ENCODE peak calls at places on chromosome 14, in nine cellular contexts. T is globus pallidus, I is HEK293T, X is T47D, C is H4, K is T-helper 22 cell, S is GM10248, A is KBM-7, J is activated T-cell treated with anti-CD3 and anti-CD28 coated beads for 1 hour. R is an unnamed sample.

GRCh38 chr14:101598159-101598558 is 36.9 kb downstream of the DIO3 start:
- DNase-seq in K (no peak), S (no peak), T (no peak), I (no peak), C (no peak), A (no peak), J (no peak), X (no peak), R (no peak)

GRCh38 chr14:102570334-102570995 is 22.0 kb upstream of the RCOR1 start:
- DNase-seq in C (no peak), J (no peak), T (no peak), K (no peak), S (no peak), A (no peak), X (no peak), I (no peak), R (no peak)

GRCh38 chr14:61621444-61621843 is 73.9 kb upstream of the HIF1A start:
- DNase-seq in X (no peak), T (no peak), C (no peak), K (no peak), J (no peak), I (no peak), A (no peak), S (no peak), R (no peak)

GRCh38 chr14:64210211-64210610 is 84.0 kb downstream of the ESR2 start:
- DNase-seq in K (no peak), X (no peak), A (no peak), T (no peak), S (no peak), I (no peak), C (no peak), J (no peak), R (no peak)

GRCh38 chr14:81243499-81243898 is 22.7 kb upstream of the GTF2A1 start:
- DNase-seq in S (no peak), J (no peak), C (no peak), T (no peak), X (no peak), I (no peak), A (no peak), K (no peak), R (no peak)

GRCh38 chr14:94330432-94330831 is 7.3 kb upstream of the SERPINA6 start:
- DNase-seq in S (no peak), I (no peak), T (no peak), C (no peak), X (no peak), A (no peak), J (no peak), K (no peak), R (no peak)

GRCh38 chr14:104934380-104934733 is 9.7 kb downstream of the PLD4 start:
- DNase-seq in K (no peak), A (no peak), X (no peak), C (no peak), J (no peak), T (no peak), I (no peak), S (peak), R (no peak)

GRCh38 chr14:75147423-75148071 is 20.7 kb upstream of the NEK9 start:
- DNase-seq in X (no peak), T (peak), I (no peak), S (no peak), C (peak), K (no peak), A (no peak), J (no peak), R (peak)

GRCh38 chr14:105204206-105204930 is 23.3 kb upstream of the NUDT14 start:
- DNase-seq in X (no peak), K (no peak), S (no peak), I (no peak), A (no peak), C (no peak), T (peak), J (no peak), R (no peak)

GRCh38 chr14:92546347-92547053 is 32.9 kb downstream of the RIN3 start:
- DNase-seq in X (no peak), I (no peak), T (no peak), J (no peak), A (no peak), K (no peak), S (no peak), C (peak), R (no peak)

GRCh38 chr14:78278464-78278863 is 108.3 kb downstream of the NRXN3 start:
- DNase-seq in S (no peak), T (no peak), X (no peak), C (no peak), K (no peak), I (no peak), A (no peak), J (no peak), R (no peak)

GRCh38 chr14:100568998-100569733 is 18.1 kb downstream of the BEGAIN start:
- DNase-seq in X (no peak), T (no peak), I (no peak), S (no peak), K (no peak), C (no peak), A (no peak), J (no peak), R (no peak)

GRCh38 chr14:93824518-93825234 is 36.4 kb upstream of the PRIMA1 start:
- DNase-seq in S (no peak), K (no peak), A (no peak), X (no peak), J (no peak), I (peak), C (no peak), T (no peak), R (no peak)

GRCh38 chr14:69101331-69101826 is 51.5 kb downstream of the DCAF5 start:
- DNase-seq in I (peak), K (no peak), S (peak), A (peak), C (peak), J (no peak), T (no peak), X (no peak), R (peak)

GRCh38 chr14:93059917-93060545 is 55.7 kb downstream of the ITPK1 start:
- DNase-seq in K (no peak), C (no peak), J (no peak), X (no peak), S (no peak), I (no peak), T (no peak), A (peak), R (no peak)

GRCh38 chr14:50718949-50719348 is 50.8 kb upstream of the SAV1 start:
- DNase-seq in K (no peak), X (no peak), A (no peak), C (no peak), J (no peak), I (no peak), T (no peak), S (no peak), R (peak)

GRCh38 chr14:89407856-89408255 is 9.2 kb downstream of the FOXN3 start:
- DNase-seq in X (no peak), J (no peak), T (no peak), I (no peak), K (no peak), A (no peak), C (no peak), S (no peak), R (no peak)

GRCh38 chr14:24535737-24536136 is 27.7 kb upstream of the CMA1 start:
- DNase-seq in J (no peak), T (no peak), A (no peak), I (no peak), C (no peak), S (no peak), X (no peak), K (no peak), R (peak)

GRCh38 chr14:102819176-102819628 is 42.0 kb downstream of the TRAF3 start:
- DNase-seq in K (peak), J (peak), C (no peak), T (no peak), I (no peak), A (no peak), X (no peak), S (peak), R (no peak)

GRCh38 chr14:51205486-51205885 is 34.6 kb upstream of the TMX1 start:
- DNase-seq in C (no peak), K (no peak), X (no peak), S (no peak), A (no peak), J (no peak), T (no peak), I (no peak), R (no peak)

GRCh38 chr14:50344831-50345563 is 32.9 kb downstream of the DMAC2L start:
- DNase-seq in T (no peak), I (no peak), S (no peak), K (no peak), J (no peak), C (no peak), X (no peak), A (no peak), R (no peak)

GRCh38 chr14:100416921-100417451 is 93.8 kb downstream of the SLC25A47 start:
- DNase-seq in I (no peak), J (no peak), T (no peak), A (no peak), K (no peak), X (no peak), C (no peak), S (no peak), R (no peak)

GRCh38 chr14:93059260-93059659 is 56.5 kb downstream of the ITPK1 start:
- DNase-seq in J (no peak), I (no peak), T (no peak), S (no peak), A (no peak), K (no peak), C (no peak), X (no peak), R (no peak)

R was measured in MV-4-11.